ENCODE peak calls at places on chromosomes 6 and 20, in nine cellular contexts. L, M, V, E, I, R, K, T and D are unnamed samples.

GRCh38 chr6:15881150-15881549 is 218.3 kb upstream of the DTNBP1 start:
- DNase-seq in V (no peak), T (no peak), L (no peak), E (no peak), I (no peak), K (no peak), M (no peak), R (no peak), D (no peak)

GRCh38 chr6:72084992-72085569 is 198.7 kb downstream of the RIMS1 start:
- DNase-seq in E (peak), T (no peak), K (no peak), R (no peak), V (no peak), M (no peak), I (no peak), L (no peak), D (no peak)

GRCh38 chr6:27541932-27542297 is 69.0 kb upstream of the ZNF184 start:
- DNase-seq in R (no peak), E (no peak), L (no peak), T (no peak), V (no peak), K (no peak), M (no peak), I (no peak), D (no peak)

GRCh38 chr6:156988276-156989158 is 211.3 kb downstream of the ARID1B start:
- DNase-seq in V (peak), I (no peak), R (no peak), L (no peak), K (no peak), M (no peak), T (no peak), E (no peak), D (no peak)

GRCh38 chr6:165055231-165055630 is 254.2 kb downstream of the C6orf118 start:
- DNase-seq in K (no peak), I (no peak), E (no peak), L (no peak), V (no peak), M (no peak), T (no peak), R (no peak), D (no peak)

GRCh38 chr20:24871429-24872213 is 77.4 kb upstream of the CST7 start:
- DNase-seq in V (no peak), L (no peak), K (no peak), R (no peak), M (no peak), E (no peak), T (no peak), I (no peak), D (peak)

GRCh38 chr6:152048921-152049320 is 241.4 kb downstream of the ESR1 start:
- DNase-seq in L (no peak), E (no peak), M (no peak), I (no peak), R (no peak), V (no peak), T (no peak), K (no peak), D (no peak)

GRCh38 chr20:49870261-49870660 is 45.1 kb downstream of the SPATA2 start:
- DNase-seq in V (no peak), K (no peak), M (no peak), L (no peak), R (no peak), I (no peak), E (no peak), T (no peak), D (no peak)

GRCh38 chr6:139611327-139611958 is 237.0 kb upstream of the CITED2 start:
- DNase-seq in E (no peak), R (no peak), T (no peak), K (no peak), L (no peak), I (no peak), M (no peak), V (no peak), D (no peak)

GRCh38 chr6:1930356-1930755 is 315.0 kb downstream of the GMDS start:
- DNase-seq in R (no peak), L (no peak), M (no peak), E (no peak), I (no peak), V (no peak), K (no peak), T (no peak), D (no peak)

GRCh38 chr6:29992792-29993191 is 50.5 kb downstream of the HLA-A start:
- DNase-seq in T (no peak), K (no peak), L (no peak), M (no peak), I (no peak), E (no peak), V (no peak), R (no peak), D (no peak)

GRCh38 chr6:30862156-30862875 is 22.0 kb upstream of the DDR1 start:
- DNase-seq in I (no peak), M (no peak), V (no peak), E (no peak), L (no peak), T (no peak), R (no peak), K (no peak), D (no peak)

GRCh38 chr20:25015986-25016385 is 23.4 kb upstream of the APMAP start:
- DNase-seq in K (no peak), L (no peak), T (no peak), R (peak), I (no peak), M (no peak), V (no peak), E (no peak), D (no peak)

GRCh38 chr6:156778615-156779205 is 1.5 kb downstream of the ARID1B start:
- DNase-seq in V (peak), R (peak), K (no peak), I (peak), L (peak), T (peak), M (peak), E (peak), D (peak)

GRCh38 chr20:46512943-46513844 is at the start of gene ZNF334:
- DNase-seq in R (peak), M (no peak), E (peak), L (peak), T (peak), I (no peak), V (peak), K (no peak), D (peak)

GRCh38 chr6:35411066-35411465 is 41.1 kb upstream of the FANCE start:
- DNase-seq in I (no peak), R (no peak), V (no peak), E (no peak), T (no peak), L (no peak), M (no peak), K (no peak), D (no peak)

GRCh38 chr20:38193586-38194105 is 28.6 kb upstream of the TGM2 start:
- DNase-seq in R (no peak), M (no peak), E (no peak), L (no peak), V (no peak), T (no peak), I (no peak), K (no peak), D (no peak)

GRCh38 chr20:19497064-19497463 is 261.0 kb upstream of the RIN2 start:
- DNase-seq in K (no peak), V (no peak), E (no peak), L (no peak), M (no peak), I (no peak), T (no peak), R (no peak), D (no peak)

GRCh38 chr20:23050847-23051627 is 1.6 kb upstream of the THBD start:
- DNase-seq in T (peak), M (no peak), K (peak), L (peak), R (peak), I (no peak), V (peak), E (no peak), D (peak)

GRCh38 chr6:32935551-32936246 is 5.1 kb downstream of the HLA-DMB start:
- DNase-seq in T (no peak), V (no peak), L (no peak), I (no peak), R (no peak), E (no peak), M (no peak), K (no peak), D (no peak)

GRCh38 chr6:137738197-137738596 is 128.9 kb upstream of the TNFAIP3 start:
- DNase-seq in K (no peak), R (no peak), E (no peak), L (no peak), M (no peak), T (no peak), I (no peak), V (no peak), D (no peak)

GRCh38 chr20:16654858-16655257 is 75.0 kb upstream of the SNRPB2 start:
- DNase-seq in L (no peak), I (no peak), R (no peak), V (no peak), K (no peak), T (no peak), M (no peak), E (peak), D (no peak)

GRCh38 chr20:50596694-50597021 is 86.5 kb downstream of the PTPN1 start:
- DNase-seq in I (no peak), M (no peak), V (no peak), R (peak), K (no peak), T (no peak), L (no peak), E (no peak), D (no peak)

GRCh38 chr6:34235605-34236422 is 859 bp upstream of the HMGA1 start:
- DNase-seq in T (peak), R (peak), L (peak), I (peak), E (no peak), M (peak), K (no peak), V (no peak), D (peak)

GRCh38 chr6:10472634-10473033 is 48.5 kb upstream of the GCNT2 start:
- DNase-seq in T (no peak), I (no peak), E (no peak), K (no peak), M (no peak), L (no peak), R (no peak), V (no peak), D (no peak)

GRCh38 chr20:11553603-11554002 is 364.1 kb upstream of the BTBD3 start:
- DNase-seq in E (no peak), K (no peak), T (no peak), L (no peak), V (peak), R (no peak), M (no peak), I (no peak), D (no peak)

GRCh38 chr6:154593122-154593521 is 82.6 kb upstream of the CNKSR3 start:
- DNase-seq in T (no peak), V (peak), E (peak), M (no peak), R (no peak), I (no peak), K (no peak), L (no peak), D (no peak)

GRCh38 chr6:145547596-145548325 is 187.6 kb downstream of the EPM2A start:
- DNase-seq in R (no peak), E (no peak), M (no peak), L (no peak), T (no peak), I (no peak), V (no peak), K (no peak), D (no peak)

GRCh38 chr6:33607784-33608161 is 13.3 kb upstream of the ITPR3 start:
- DNase-seq in M (no peak), V (no peak), R (peak), E (peak), T (no peak), L (peak), I (peak), K (no peak), D (no peak)

GRCh38 chr6:37109714-37110454 is 60.1 kb upstream of the PIM1 start:
- DNase-seq in V (no peak), M (no peak), L (no peak), R (no peak), T (no peak), K (no peak), E (no peak), I (no peak), D (no peak)

GRCh38 chr6:44072959-44073611 is 54.2 kb downstream of the MRPL14 start:
- DNase-seq in R (peak), V (no peak), I (peak), T (peak), K (no peak), M (peak), E (no peak), L (peak), D (peak)

GRCh38 chr6:45002390-45002789 is 325.7 kb upstream of the RUNX2 start:
- DNase-seq in T (no peak), M (no peak), K (no peak), V (no peak), R (no peak), I (no peak), L (no peak), E (no peak), D (no peak)